ENCODE peak calls at places on chromosomes 5 and 9, in seven cellular contexts. One of them, this sample, is unnamed.

GRCh38 chr5:133746834-133747233 is 134.5 kb upstream of the FSTL4 start:
- DNase-seq in heart left ventricle: no peak
- DNase-seq in AG04450: no peak
- DNase-seq in PC-9: no peak
- DNase-seq in kidney epithelial cell: no peak
- DNase-seq in colonic mucosa: no peak
- DNase-seq in mammary epithelial cell: no peak
- DNase-seq in this sample: no peak

GRCh38 chr9:37417252-37417803 is 5.2 kb upstream of the GRHPR start:
- DNase-seq in mammary epithelial cell: no peak
- DNase-seq in PC-9: no peak
- DNase-seq in kidney epithelial cell: no peak
- DNase-seq in heart left ventricle: no peak
- DNase-seq in AG04450: no peak
- DNase-seq in colonic mucosa: no peak
- DNase-seq in this sample: no peak

GRCh38 chr5:155728146-155728856 is 598.7 kb upstream of the SGCD start:
- DNase-seq in kidney epithelial cell: no peak
- DNase-seq in AG04450: no peak
- DNase-seq in heart left ventricle: peak
- DNase-seq in mammary epithelial cell: peak
- DNase-seq in colonic mucosa: peak
- DNase-seq in PC-9: no peak
- DNase-seq in this sample: peak

GRCh38 chr5:159182691-159183090 is 26.7 kb downstream of the RNF145 start:
- DNase-seq in kidney epithelial cell: no peak
- DNase-seq in heart left ventricle: no peak
- DNase-seq in PC-9: no peak
- DNase-seq in AG04450: peak
- DNase-seq in colonic mucosa: no peak
- DNase-seq in mammary epithelial cell: no peak
- DNase-seq in this sample: no peak

GRCh38 chr5:43773032-43773830 is 170.3 kb downstream of the NNT start:
- DNase-seq in PC-9: peak
- DNase-seq in AG04450: peak
- DNase-seq in kidney epithelial cell: peak
- DNase-seq in mammary epithelial cell: peak
- DNase-seq in heart left ventricle: no peak
- DNase-seq in colonic mucosa: no peak
- DNase-seq in this sample: peak

GRCh38 chr5:1033178-1033577 is 24.6 kb downstream of the NKD2 start:
- DNase-seq in kidney epithelial cell: no peak
- DNase-seq in colonic mucosa: no peak
- DNase-seq in heart left ventricle: peak
- DNase-seq in PC-9: no peak
- DNase-seq in AG04450: no peak
- DNase-seq in mammary epithelial cell: no peak
- DNase-seq in this sample: no peak

GRCh38 chr9:120926397-120926928 is at the start of gene TRAF1:
- DNase-seq in colonic mucosa: no peak
- DNase-seq in heart left ventricle: no peak
- DNase-seq in mammary epithelial cell: no peak
- DNase-seq in PC-9: no peak
- DNase-seq in kidney epithelial cell: no peak
- DNase-seq in AG04450: no peak
- DNase-seq in this sample: no peak

GRCh38 chr9:70406446-70406862 is 8.0 kb downstream of the KLF9 start:
- DNase-seq in kidney epithelial cell: no peak
- DNase-seq in colonic mucosa: no peak
- DNase-seq in PC-9: no peak
- DNase-seq in AG04450: no peak
- DNase-seq in heart left ventricle: no peak
- DNase-seq in mammary epithelial cell: no peak
- DNase-seq in this sample: no peak

GRCh38 chr5:122150128-122150685 is 20.9 kb downstream of the ZNF474 start:
- DNase-seq in heart left ventricle: no peak
- DNase-seq in mammary epithelial cell: no peak
- DNase-seq in PC-9: no peak
- DNase-seq in colonic mucosa: no peak
- DNase-seq in kidney epithelial cell: no peak
- DNase-seq in AG04450: no peak
- DNase-seq in this sample: no peak

GRCh38 chr9:98202252-98202651 is 9.8 kb upstream of the CORO2A start:
- DNase-seq in PC-9: no peak
- DNase-seq in heart left ventricle: no peak
- DNase-seq in kidney epithelial cell: no peak
- DNase-seq in mammary epithelial cell: no peak
- DNase-seq in AG04450: no peak
- DNase-seq in colonic mucosa: no peak
- DNase-seq in this sample: no peak

GRCh38 chr9:11962327-11962726 is 730.9 kb upstream of the TYRP1 start:
- DNase-seq in kidney epithelial cell: no peak
- DNase-seq in mammary epithelial cell: no peak
- DNase-seq in heart left ventricle: no peak
- DNase-seq in colonic mucosa: no peak
- DNase-seq in AG04450: no peak
- DNase-seq in PC-9: no peak
- DNase-seq in this sample: no peak

GRCh38 chr5:10860645-10861455 is 99.8 kb upstream of the DAP start:
- DNase-seq in mammary epithelial cell: no peak
- DNase-seq in kidney epithelial cell: no peak
- DNase-seq in heart left ventricle: no peak
- DNase-seq in colonic mucosa: no peak
- DNase-seq in AG04450: peak
- DNase-seq in PC-9: no peak
- DNase-seq in this sample: peak

GRCh38 chr9:88757406-88758010 is 222.5 kb downstream of the NXNL2 start:
- DNase-seq in PC-9: no peak
- DNase-seq in kidney epithelial cell: no peak
- DNase-seq in colonic mucosa: no peak
- DNase-seq in AG04450: no peak
- DNase-seq in heart left ventricle: no peak
- DNase-seq in mammary epithelial cell: no peak
- DNase-seq in this sample: no peak

GRCh38 chr9:134781895-134782294 is 98.7 kb upstream of the FCN2 start:
- DNase-seq in PC-9: no peak
- DNase-seq in mammary epithelial cell: no peak
- DNase-seq in colonic mucosa: no peak
- DNase-seq in kidney epithelial cell: no peak
- DNase-seq in heart left ventricle: no peak
- DNase-seq in AG04450: no peak
- DNase-seq in this sample: no peak

GRCh38 chr5:127229185-127229889 is 61.3 kb upstream of the MEGF10 start:
- DNase-seq in colonic mucosa: peak
- DNase-seq in AG04450: no peak
- DNase-seq in heart left ventricle: peak
- DNase-seq in PC-9: peak
- DNase-seq in mammary epithelial cell: peak
- DNase-seq in kidney epithelial cell: no peak
- DNase-seq in this sample: no peak

GRCh38 chr9:32986971-32987370 is 14.5 kb downstream of the APTX start:
- DNase-seq in AG04450: no peak
- DNase-seq in PC-9: no peak
- DNase-seq in colonic mucosa: no peak
- DNase-seq in heart left ventricle: no peak
- DNase-seq in kidney epithelial cell: no peak
- DNase-seq in mammary epithelial cell: peak
- DNase-seq in this sample: no peak

GRCh38 chr5:177470759-177471536 is 2.5 kb downstream of the DBN1 start:
- DNase-seq in AG04450: no peak
- DNase-seq in colonic mucosa: no peak
- DNase-seq in heart left ventricle: no peak
- DNase-seq in mammary epithelial cell: no peak
- DNase-seq in kidney epithelial cell: no peak
- DNase-seq in PC-9: no peak
- DNase-seq in this sample: no peak

GRCh38 chr5:158120760-158121159 is 261.8 kb upstream of the CLINT1 start:
- DNase-seq in mammary epithelial cell: peak
- DNase-seq in heart left ventricle: no peak
- DNase-seq in kidney epithelial cell: no peak
- DNase-seq in colonic mucosa: no peak
- DNase-seq in PC-9: no peak
- DNase-seq in AG04450: no peak
- DNase-seq in this sample: no peak

GRCh38 chr9:18208166-18209059 is 265.5 kb upstream of the ADAMTSL1 start:
- DNase-seq in mammary epithelial cell: peak
- DNase-seq in kidney epithelial cell: no peak
- DNase-seq in AG04450: no peak
- DNase-seq in PC-9: no peak
- DNase-seq in heart left ventricle: no peak
- DNase-seq in colonic mucosa: peak
- DNase-seq in this sample: peak

GRCh38 chr5:123582570-123583293 is 70.8 kb downstream of the CSNK1G3 start:
- DNase-seq in colonic mucosa: peak
- DNase-seq in AG04450: no peak
- DNase-seq in mammary epithelial cell: no peak
- DNase-seq in kidney epithelial cell: no peak
- DNase-seq in PC-9: no peak
- DNase-seq in heart left ventricle: no peak
- DNase-seq in this sample: no peak

GRCh38 chr5:89204766-89205165 is 321.8 kb upstream of the MEF2C start:
- DNase-seq in kidney epithelial cell: no peak
- DNase-seq in heart left ventricle: no peak
- DNase-seq in colonic mucosa: no peak
- DNase-seq in mammary epithelial cell: no peak
- DNase-seq in PC-9: no peak
- DNase-seq in AG04450: no peak
- DNase-seq in this sample: peak

GRCh38 chr5:68480385-68480940 is 264.9 kb downstream of the PIK3R1 start:
- DNase-seq in heart left ventricle: no peak
- DNase-seq in colonic mucosa: no peak
- DNase-seq in mammary epithelial cell: no peak
- DNase-seq in PC-9: no peak
- DNase-seq in kidney epithelial cell: no peak
- DNase-seq in AG04450: no peak
- DNase-seq in this sample: no peak
- H3K4me3 ChIP-seq in heart left ventricle: no peak
- H3K4me3 ChIP-seq in colonic mucosa: no peak
- H3K4me3 ChIP-seq in mammary epithelial cell: no peak
- H3K4me3 ChIP-seq in PC-9: no peak
- H3K4me3 ChIP-seq in kidney epithelial cell: no peak
- H3K4me3 ChIP-seq in AG04450: no peak
- H3K4me3 ChIP-seq in this sample: no peak

DNA sequence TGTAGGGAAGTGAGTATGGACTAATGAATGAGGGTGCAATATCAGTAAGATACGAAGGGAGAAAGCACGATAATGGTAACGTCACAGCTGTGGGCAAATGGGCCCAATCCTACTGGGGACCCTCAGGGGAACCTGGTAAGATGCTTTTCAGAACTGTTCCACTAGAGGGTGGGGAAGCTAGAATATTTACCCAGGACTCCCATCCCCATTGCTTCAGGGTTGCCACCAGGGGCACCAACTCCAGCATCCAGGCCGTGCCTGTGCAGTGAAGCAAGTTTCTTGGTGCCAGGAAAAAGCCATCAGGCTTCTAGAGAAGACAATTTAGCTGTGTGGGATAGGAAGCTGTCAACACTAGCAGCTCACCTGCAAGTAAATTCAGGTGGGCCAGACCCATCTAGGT is 409.3 kb downstream of the AGTPBP1 start:
- DNase-seq in heart left ventricle: no peak
- DNase-seq in PC-9: no peak
- DNase-seq in kidney epithelial cell: no peak
- DNase-seq in mammary epithelial cell: no peak
- DNase-seq in AG04450: no peak
- DNase-seq in colonic mucosa: no peak
- DNase-seq in this sample: no peak
- TF ChIP-seq CTCF in heart left ventricle: no peak
- TF ChIP-seq CTCF in PC-9: no peak
- TF ChIP-seq CTCF in kidney epithelial cell: peak
- TF ChIP-seq CTCF in mammary epithelial cell: no peak
- TF ChIP-seq CTCF in AG04450: no peak
- TF ChIP-seq CTCF in colonic mucosa: no peak
- TF ChIP-seq CTCF in this sample: peak

GRCh38 chr5:81212211-81212687 is 20.9 kb upstream of the CKMT2 start:
- DNase-seq in mammary epithelial cell: no peak
- DNase-seq in AG04450: no peak
- DNase-seq in kidney epithelial cell: peak
- DNase-seq in heart left ventricle: no peak
- DNase-seq in colonic mucosa: no peak
- DNase-seq in PC-9: no peak
- DNase-seq in this sample: no peak

GRCh38 chr5:81209869-81210268 is 23.3 kb upstream of the CKMT2 start:
- DNase-seq in kidney epithelial cell: no peak
- DNase-seq in AG04450: no peak
- DNase-seq in PC-9: no peak
- DNase-seq in colonic mucosa: no peak
- DNase-seq in heart left ventricle: no peak
- DNase-seq in mammary epithelial cell: no peak
- DNase-seq in this sample: no peak

GRCh38 chr5:81214848-81215247 is 18.3 kb upstream of the CKMT2 start:
- DNase-seq in heart left ventricle: no peak
- DNase-seq in kidney epithelial cell: no peak
- DNase-seq in AG04450: no peak
- DNase-seq in colonic mucosa: no peak
- DNase-seq in mammary epithelial cell: no peak
- DNase-seq in PC-9: no peak
- DNase-seq in this sample: no peak

GRCh38 chr5:81216152-81216551 is 17.0 kb upstream of the CKMT2 start:
- DNase-seq in colonic mucosa: no peak
- DNase-seq in heart left ventricle: no peak
- DNase-seq in PC-9: no peak
- DNase-seq in mammary epithelial cell: no peak
- DNase-seq in kidney epithelial cell: no peak
- DNase-seq in AG04450: no peak
- DNase-seq in this sample: no peak

DNA sequence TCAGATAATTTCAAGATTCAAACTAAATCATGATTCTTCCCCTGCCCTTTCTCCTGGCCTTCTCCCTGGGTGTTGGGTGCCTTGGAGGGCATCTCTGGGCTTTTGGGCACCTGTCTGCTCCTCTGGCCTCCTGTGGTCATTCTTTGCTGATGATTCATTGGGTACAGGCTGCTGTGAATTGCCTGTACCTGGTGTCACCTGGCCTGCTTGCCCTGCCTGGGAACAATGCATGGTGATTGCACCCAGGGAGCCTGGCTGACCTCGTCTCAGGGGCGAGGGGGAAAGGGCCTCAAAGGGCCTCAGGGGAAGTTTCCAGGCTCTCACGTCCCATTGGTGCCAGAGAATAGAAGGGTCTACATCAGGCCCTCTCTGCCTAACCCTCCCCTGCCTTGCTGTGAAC is 20.1 kb upstream of the CKMT2 start:
- DNase-seq in colonic mucosa: no peak
- DNase-seq in mammary epithelial cell: no peak
- DNase-seq in PC-9: peak
- DNase-seq in kidney epithelial cell: no peak
- DNase-seq in AG04450: no peak
- DNase-seq in heart left ventricle: no peak
- DNase-seq in this sample: no peak
- H3K4me3 ChIP-seq in colonic mucosa: no peak
- H3K4me3 ChIP-seq in mammary epithelial cell: no peak
- H3K4me3 ChIP-seq in PC-9: no peak
- H3K4me3 ChIP-seq in kidney epithelial cell: no peak
- H3K4me3 ChIP-seq in AG04450: no peak
- H3K4me3 ChIP-seq in heart left ventricle: no peak
- H3K4me3 ChIP-seq in this sample: no peak

GRCh38 chr5:83895860-83896259 is 175.2 kb upstream of the HAPLN1 start:
- DNase-seq in kidney epithelial cell: peak
- DNase-seq in PC-9: no peak
- DNase-seq in mammary epithelial cell: peak
- DNase-seq in AG04450: no peak
- DNase-seq in heart left ventricle: no peak
- DNase-seq in colonic mucosa: no peak
- DNase-seq in this sample: no peak

GRCh38 chr5:83899351-83899970 is 178.8 kb upstream of the HAPLN1 start:
- DNase-seq in heart left ventricle: no peak
- DNase-seq in PC-9: no peak
- DNase-seq in colonic mucosa: no peak
- DNase-seq in kidney epithelial cell: no peak
- DNase-seq in AG04450: no peak
- DNase-seq in mammary epithelial cell: no peak
- DNase-seq in this sample: no peak

GRCh38 chr5:83900307-83900706 is 179.7 kb upstream of the HAPLN1 start:
- DNase-seq in PC-9: no peak
- DNase-seq in heart left ventricle: no peak
- DNase-seq in colonic mucosa: no peak
- DNase-seq in kidney epithelial cell: no peak
- DNase-seq in AG04450: no peak
- DNase-seq in mammary epithelial cell: no peak
- DNase-seq in this sample: no peak
- TF ChIP-seq CTCF in PC-9: no peak
- TF ChIP-seq CTCF in heart left ventricle: no peak
- TF ChIP-seq CTCF in colonic mucosa: no peak
- TF ChIP-seq CTCF in kidney epithelial cell: no peak
- TF ChIP-seq CTCF in AG04450: no peak
- TF ChIP-seq CTCF in mammary epithelial cell: no peak
- TF ChIP-seq CTCF in this sample: no peak